ENCODE peak calls at places on chromosomes 7 and 10, in four cellular contexts. S is uterus; P is activated naive CD8-positive, alpha-beta T cell treated with anti-CD3 and anti-CD28 coated beads for 36 hours; O is RWPE1. M is an unnamed sample.

GRCh38 chr7:29343379-29343778 is 148.8 kb downstream of the CHN2 start:
- DNase-seq in P (no peak), O (no peak), S (no peak), M (no peak)

GRCh38 chr10:86244296-86244695 is 122.3 kb downstream of the GRID1 start:
- DNase-seq in O (no peak), S (no peak), P (no peak), M (no peak)

GRCh38 chr10:113576853-113577252 is 24.0 kb downstream of the HABP2 start:
- DNase-seq in O (peak; percentile 52), P (no peak), S (no peak), M (no peak)

GRCh38 chr7:140390466-140391190 is 7.7 kb downstream of the SLC37A3 start:
- DNase-seq in O (no peak), S (no peak), P (no peak), M (no peak)

GRCh38 chr7:138352570-138353461 is 107.2 kb upstream of the TRIM24 start:
- DNase-seq in O (no peak), S (no peak), P (no peak), M (no peak)

GRCh38 chr10:36725581-36726520 is 399.5 kb upstream of the ANKRD30A start:
- DNase-seq in S (no peak), P (no peak), O (peak; percentile 69), M (no peak)

GRCh38 chr7:69364814-69365587 is 233.3 kb upstream of the AUTS2 start:
- DNase-seq in S (no peak), P (no peak), O (no peak), M (no peak)

GRCh38 chr10:49164587-49165188 is 23.5 kb downstream of the TMEM273 start:
- DNase-seq in O (no peak), P (peak; percentile 41), S (peak; percentile 32), M (no peak)

GRCh38 chr10:60230892-60231291 is 158.8 kb downstream of the ANK3 start:
- DNase-seq in S (no peak), O (no peak), P (no peak), M (no peak)

GRCh38 chr7:131019351-131019750 is 285.3 kb upstream of the KLF14 start:
- DNase-seq in O (no peak), S (no peak), P (no peak), M (no peak)

GRCh38 chr7:20199015-20199737 is 18.0 kb downstream of the MACC1 start:
- DNase-seq in S (peak; percentile 43), O (peak; percentile 85), P (peak; percentile 14), M (no peak)

GRCh38 chr7:51229106-51229537 is 87.5 kb downstream of the COBL start:
- DNase-seq in P (no peak), O (no peak), S (no peak), M (no peak)

GRCh38 chr7:80563561-80564327 is 51.9 kb upstream of the GNAT3 start:
- DNase-seq in O (peak; percentile 29), S (no peak), P (no peak), M (no peak)

GRCh38 chr10:2456834-2457233 is 610.5 kb upstream of the PFKP start:
- DNase-seq in S (no peak), P (no peak), O (no peak), M (no peak)

GRCh38 chr7:134920026-134920758 is 66.1 kb upstream of the AGBL3 start:
- DNase-seq in O (peak; percentile 30), P (no peak), S (no peak), M (no peak)

GRCh38 chr7:104137511-104137910 is 70.3 kb downstream of the ORC5 start:
- DNase-seq in O (no peak), S (no peak), P (no peak), M (no peak)

M was measured in heart right ventricle.